ENCODE peak calls at places on chromosomes 3 and 15, in four cellular contexts. T is AG09309, A is activated T-cell treated with anti-CD3 and anti-CD28 coated beads for 1 hour, G is RPMI7951. J is an unnamed sample.

GRCh38 chr15:79539426-79539825 is 107.3 kb downstream of the MINAR1 start:
- DNase-seq in A (no peak), T (no peak), G (no peak), J (no peak)

GRCh38 chr3:79724206-79724605 is 43.6 kb downstream of the ROBO1 start:
- DNase-seq in A (no peak), G (no peak), T (no peak), J (no peak)

GRCh38 chr3:139388961-139389551 is 391 bp downstream of the COPB2 start:
- DNase-seq in T (no peak), A (no peak), G (no peak), J (peak)

GRCh38 chr15:63765338-63765737 is 68.4 kb downstream of the HERC1 start:
- DNase-seq in T (no peak), A (no peak), G (no peak), J (no peak)

GRCh38 chr3:27483117-27484001 is 825 bp downstream of the SLC4A7 start:
- DNase-seq in G (peak), T (peak), A (peak), J (peak)

GRCh38 chr15:20646529-20647142 is 105.0 kb upstream of the GOLGA6L6 start:
- DNase-seq in A (no peak), T (no peak), G (no peak), J (no peak)

GRCh38 chr3:149353581-149354184 is 20.2 kb upstream of the TM4SF18 start:
- DNase-seq in G (no peak), A (no peak), T (no peak), J (no peak)

GRCh38 chr3:13135811-13136321 is 62.6 kb upstream of the IQSEC1 start:
- DNase-seq in T (no peak), G (no peak), A (no peak), J (no peak)

GRCh38 chr3:173553635-173554280 is 156.2 kb downstream of the NLGN1 start:
- DNase-seq in G (peak), A (no peak), T (peak), J (peak)

GRCh38 chr3:148903022-148903442 is 37.9 kb downstream of the CPA3 start:
- DNase-seq in G (no peak), A (no peak), T (no peak), J (peak)

GRCh38 chr3:50428007-50428633 is 68.8 kb upstream of the TMEM115 start:
- DNase-seq in T (no peak), A (no peak), G (peak), J (no peak)

GRCh38 chr3:113495035-113495434 is 19.9 kb downstream of the SPICE1 start:
- DNase-seq in T (no peak), A (no peak), G (peak), J (no peak)

GRCh38 chr3:138629526-138629925 is 21.0 kb downstream of the FAIM start:
- DNase-seq in G (no peak), A (no peak), T (no peak), J (no peak)

GRCh38 chr3:78804251-78805037 is 963.4 kb downstream of the ROBO1 start:
- DNase-seq in A (no peak), T (peak), G (peak), J (no peak)

GRCh38 chr3:137647179-137647578 is 116.9 kb upstream of the SOX14 start:
- DNase-seq in G (no peak), T (no peak), A (no peak), J (no peak)

GRCh38 chr3:52046186-52046913 is 10.0 kb downstream of the DUSP7 start:
- DNase-seq in G (peak), A (no peak), T (peak), J (peak)

GRCh38 chr3:170033489-170033888 is 4.3 kb upstream of the GPR160 start:
- DNase-seq in T (no peak), G (no peak), A (peak), J (no peak)

GRCh38 chr3:192273001-192273400 is 454.3 kb downstream of the FGF12 start:
- DNase-seq in A (no peak), T (no peak), G (no peak), J (no peak)

GRCh38 chr3:46110701-46111493 is 83.6 kb upstream of the XCR1 start:
- DNase-seq in A (no peak), T (peak), G (peak), J (peak)

GRCh38 chr15:66459818-66460615 is 37.5 kb downstream of the SNAPC5 start:
- DNase-seq in T (no peak), G (no peak), A (no peak), J (no peak)

J was measured in HS-5.